ENCODE peak calls at places on chromosomes 4 and X, in five cellular contexts. Q is SK-N-SH, S is A673, H is gastrocnemius medialis, K is kidney. F is an unnamed sample.

GRCh38 chrX:27236681-27237080 is 226.5 kb downstream of the PPP4R3C start:
- DNase-seq in Q (no peak), S (no peak), H (no peak), K (no peak), F (no peak)

GRCh38 chr4:1792832-1793495 is at the start of gene FGFR3:
- DNase-seq in Q (peak; percentile 99), S (peak; percentile 73), H (no peak), K (no peak), F (peak; percentile 86)

GRCh38 chr4:992297-993110 is 700 bp downstream of the SLC26A1 start:
- DNase-seq in Q (no peak), S (no peak), H (no peak), K (peak; percentile 94), F (no peak)

GRCh38 chrX:15816886-15817285 is 26.6 kb downstream of the ZRSR2 start:
- DNase-seq in Q (peak; percentile 29), S (no peak), H (no peak), K (no peak), F (peak; percentile 32)

GRCh38 chr4:181952478-181952877 is 290.7 kb upstream of the TENM3 start:
- DNase-seq in Q (no peak), S (peak; percentile 36), H (no peak), K (no peak), F (no peak)

GRCh38 chr4:184300816-184301215 is 83.1 kb upstream of the ENPP6 start:
- DNase-seq in Q (no peak), S (no peak), H (no peak), K (no peak), F (no peak)

GRCh38 chr4:154126276-154126675 is 337.4 kb upstream of the SFRP2 start:
- DNase-seq in Q (no peak), S (no peak), H (no peak), K (no peak), F (no peak)

GRCh38 chr4:107519057-107519456 is 201.0 kb downstream of the PAPSS1 start:
- DNase-seq in Q (peak; percentile 25), S (peak; percentile 83), H (no peak), K (no peak), F (no peak)

GRCh38 chrX:13658602-13659001 is 5.7 kb downstream of the TCEANC start:
- DNase-seq in Q (peak; percentile 40), S (peak; percentile 72), H (no peak), K (no peak), F (no peak)

GRCh38 chrX:20418379-20418778 is 151.7 kb upstream of the RPS6KA3 start:
- DNase-seq in Q (no peak), S (peak; percentile 10), H (no peak), K (no peak), F (no peak)

GRCh38 chrX:1244164-1245076 is 24.2 kb upstream of the CSF2RA start:
- DNase-seq in Q (no peak), S (peak; percentile 42), H (no peak), K (peak; percentile 46), F (peak; percentile 85)

GRCh38 chr4:17065821-17066220 is 167.4 kb upstream of the LDB2 start:
- DNase-seq in Q (no peak), S (no peak), H (no peak), K (no peak), F (no peak)

GRCh38 chr4:105619193-105619931 is 66.9 kb downstream of the ARHGEF38 start:
- DNase-seq in Q (peak; percentile 30), S (no peak), H (no peak), K (peak; percentile 93), F (no peak)

GRCh38 chr4:165208322-165208652 is 926 bp downstream of the KLHL2 start:
- DNase-seq in Q (no peak), S (no peak), H (no peak), K (no peak), F (no peak)

GRCh38 chrX:97367149-97367548 is 483.4 kb downstream of the RPA4 start:
- DNase-seq in Q (no peak), S (no peak), H (no peak), K (no peak), F (no peak)

GRCh38 chrX:118497180-118497814 is 1.7 kb downstream of the DOCK11 start:
- DNase-seq in Q (no peak), S (no peak), H (no peak), K (no peak), F (no peak)

GRCh38 chr4:52925531-52925968 is 63.4 kb downstream of the RASL11B start:
- DNase-seq in Q (no peak), S (peak; percentile 68), H (no peak), K (no peak), F (no peak)

GRCh38 chrX:143429021-143429570 is 88.2 kb downstream of the SPANXN3 start:
- DNase-seq in Q (no peak), S (no peak), H (no peak), K (no peak), F (no peak)

GRCh38 chrX:69428216-69428615 is 75.9 kb upstream of the NALF2 start:
- DNase-seq in Q (no peak), S (no peak), H (no peak), K (no peak), F (no peak)

GRCh38 chr4:772776-773175 is 53.2 kb downstream of the CPLX1 start:
- DNase-seq in Q (no peak), S (no peak), H (no peak), K (no peak), F (no peak)

GRCh38 chr4:55183926-55184599 is 58.7 kb upstream of the KDR start:
- DNase-seq in Q (no peak), S (no peak), H (no peak), K (no peak), F (peak; percentile 71)

GRCh38 chr4:116942315-116942714 is 143.1 kb downstream of the TRAM1L1 start:
- DNase-seq in Q (peak; percentile 8), S (peak; percentile 21), H (no peak), K (no peak), F (no peak)

GRCh38 chr4:2047781-2048581 is 11.1 kb upstream of the NAT8L start:
- DNase-seq in Q (no peak), S (no peak), H (no peak), K (peak; percentile 68), F (no peak)

GRCh38 chr4:118798658-118799057 is 37.3 kb downstream of the SEC24D start:
- DNase-seq in Q (peak; percentile 27), S (no peak), H (no peak), K (no peak), F (peak; percentile 43)

GRCh38 chrX:133159205-133159604 is 58.9 kb downstream of the TFDP3 start:
- DNase-seq in Q (no peak), S (no peak), H (no peak), K (no peak), F (no peak)

GRCh38 chrX:71282514-71283408 is 674 bp upstream of the NONO start:
- DNase-seq in Q (peak; percentile 42), S (no peak), H (no peak), K (no peak), F (no peak)

GRCh38 chrX:71285929-71286328 is 2.5 kb downstream of the NONO start:
- DNase-seq in Q (no peak), S (no peak), H (no peak), K (no peak), F (no peak)

DNA sequence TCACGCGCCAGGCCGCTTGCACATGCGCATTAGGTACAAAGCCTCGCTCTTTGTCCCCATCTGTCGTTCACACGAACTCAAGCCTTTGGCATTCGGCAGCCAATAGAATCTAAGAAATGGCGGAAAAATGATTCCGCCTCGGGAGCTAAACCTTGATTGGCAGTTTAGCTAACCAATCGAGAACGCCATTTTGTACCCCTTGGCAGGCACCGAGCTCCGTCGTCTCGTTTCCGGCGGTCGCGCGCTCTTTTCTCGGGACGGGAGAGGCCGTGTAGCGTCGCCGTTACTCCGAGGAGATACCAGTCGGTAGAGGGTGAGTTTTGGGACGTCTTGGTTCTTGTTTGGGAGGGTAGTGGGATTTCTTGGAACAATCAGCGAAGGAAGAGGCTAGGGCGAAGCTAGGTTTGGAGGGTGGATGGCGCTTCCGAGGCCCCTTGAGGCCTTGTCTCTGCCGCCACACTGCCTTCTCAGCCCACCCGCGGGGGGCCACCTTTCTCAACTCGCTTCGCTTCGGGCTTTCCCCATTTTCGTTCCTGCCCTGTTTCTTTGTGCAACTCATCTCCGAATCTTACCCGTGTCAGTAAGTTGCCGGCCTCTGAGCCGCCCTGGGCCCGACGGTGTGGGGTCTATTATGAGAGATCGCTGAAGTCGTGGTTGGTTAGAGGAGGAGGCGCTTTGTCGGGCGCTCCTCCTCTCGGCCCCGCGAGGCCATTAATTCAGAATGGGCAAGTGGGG is at the start of gene NONO:
- DNase-seq in Q (peak; percentile 91), S (peak; percentile 98), H (peak; percentile 87), K (peak; percentile 92), F (peak; percentile 93)
- TF ChIP-seq CTCF in Q (peak; percentile 26), S (peak; percentile 18), H (no peak), K (no peak), F (no peak)

DNA sequence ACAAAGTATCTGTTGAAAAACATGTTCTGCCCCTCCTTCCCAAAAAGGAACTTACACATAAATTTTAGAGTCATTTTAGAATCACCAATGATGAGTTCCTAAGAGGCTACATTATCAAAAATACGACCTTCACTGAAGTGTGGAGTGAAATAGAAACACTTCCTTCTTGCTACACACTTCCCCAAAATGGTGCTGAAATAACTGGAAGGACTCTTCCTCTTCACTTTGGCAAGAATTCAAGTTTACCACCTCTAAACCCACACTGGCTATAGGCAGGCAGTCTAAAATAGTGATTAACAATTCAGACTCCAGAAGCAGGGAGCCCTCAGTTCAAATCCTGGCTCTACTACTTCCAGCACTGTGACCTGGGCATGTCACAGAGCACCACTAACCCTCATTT is 103.1 kb downstream of the PARM1 start:
- DNase-seq in Q (no peak), S (no peak), H (no peak), K (no peak), F (no peak)
- H3K4me1 ChIP-seq in Q (no peaks in the 10 kb centered on the region), S (no peaks in the 10 kb centered on the region), H (peaks cover 3% of the 10 kb centered on the region), K (no peaks in the 10 kb centered on the region), F (no peaks in the 10 kb centered on the region)

GRCh38 chr4:140757220-140757607 is 1.0 kb upstream of the TBC1D9 start:
- DNase-seq in Q (peak; percentile 55), S (no peak), H (no peak), K (no peak), F (no peak)

GRCh38 chr4:140752669-140753068 is 3.5 kb downstream of the TBC1D9 start:
- DNase-seq in Q (no peak), S (no peak), H (no peak), K (no peak), F (no peak)

GRCh38 chr4:140755811-140756291 is 334 bp downstream of the TBC1D9 start:
- DNase-seq in Q (peak; percentile 81), S (peak; percentile 72), H (no peak), K (peak; percentile 88), F (peak; percentile 48)

GRCh38 chr4:140754918-140755810 is 1.0 kb downstream of the TBC1D9 start:
- DNase-seq in Q (no peak), S (no peak), H (no peak), K (no peak), F (no peak)

GRCh38 chr4:140756292-140757219 is at the start of gene TBC1D9:
- DNase-seq in Q (peak; percentile 81), S (peak; percentile 83), H (peak; percentile 45), K (peak; percentile 92), F (peak; percentile 95)
- TF ChIP-seq CTCF in Q (no peak), S (no peak), H (no peak), K (no peak), F (peak; percentile 19)

GRCh38 chr4:81648576-81649272 is 177.0 kb upstream of the RASGEF1B start:
- DNase-seq in Q (no peak), S (no peak), H (no peak), K (no peak), F (no peak)

GRCh38 chr4:81652069-81652478 is 180.4 kb upstream of the RASGEF1B start:
- DNase-seq in Q (no peak), S (no peak), H (no peak), K (no peak), F (no peak)

GRCh38 chr4:81650871-81651270 is 179.2 kb upstream of the RASGEF1B start:
- DNase-seq in Q (no peak), S (no peak), H (no peak), K (no peak), F (no peak)

GRCh38 chr4:81651500-81651899 is 179.8 kb upstream of the RASGEF1B start:
- DNase-seq in Q (no peak), S (no peak), H (no peak), K (no peak), F (no peak)

GRCh38 chr4:81647388-81647787 is 175.7 kb upstream of the RASGEF1B start:
- DNase-seq in Q (no peak), S (peak; percentile 40), H (no peak), K (no peak), F (peak; percentile 29)
- H3K4me1 ChIP-seq in Q (no peaks in the 10 kb centered on the region), S (no peaks in the 10 kb centered on the region), H (no peaks in the 10 kb centered on the region), K (no peaks in the 10 kb centered on the region), F (peaks cover 7% of the 10 kb centered on the region)